ENCODE peak calls at places on chromosomes 6 and 20, in four cellular contexts. Y is Right ventricle myocardium inferior, E is renal cortical epithelial cell, M is left lung. Z is an unnamed sample.

GRCh38 chr6:168724033-168724432 is 283.0 kb downstream of the SMOC2 start:
- DNase-seq in Y (no peak), E (no peak), M (no peak), Z (no peak)

GRCh38 chr6:72636786-72637185 is 14.9 kb downstream of the KCNQ5 start:
- DNase-seq in Y (no peak), E (peak), M (no peak), Z (no peak)

GRCh38 chr6:50087231-50087954 is 37.7 kb upstream of the DEFB112 start:
- DNase-seq in Y (no peak), M (no peak), E (peak), Z (no peak)

GRCh38 chr6:157240059-157240959 is 83.0 kb downstream of the TMEM242 start:
- DNase-seq in M (no peak), E (peak), Y (no peak), Z (peak)

GRCh38 chr6:51678905-51679620 is 408.4 kb downstream of the PKHD1 start:
- DNase-seq in E (peak), M (no peak), Y (no peak), Z (no peak)

GRCh38 chr6:133240511-133241087 is 558 bp upstream of the EYA4 start:
- DNase-seq in M (peak), E (no peak), Y (peak), Z (no peak)

GRCh38 chr20:8012724-8013123 is 6.8 kb downstream of the TMX4 start:
- DNase-seq in Y (no peak), E (no peak), M (no peak), Z (no peak)

GRCh38 chr6:14072084-14072483 is 45.5 kb upstream of the CD83 start:
- DNase-seq in E (no peak), M (no peak), Y (no peak), Z (no peak)

GRCh38 chr6:41064841-41065240 is 7.3 kb downstream of the OARD1 start:
- DNase-seq in Y (no peak), M (no peak), E (peak), Z (no peak)

GRCh38 chr6:151721141-151721540 is 86.3 kb upstream of the ESR1 start:
- DNase-seq in E (no peak), M (no peak), Y (no peak), Z (no peak)

GRCh38 chr20:59007758-59008511 is 881 bp upstream of the CTSZ start:
- DNase-seq in E (peak), Y (peak), M (peak), Z (no peak)

GRCh38 chr6:32184084-32184640 is at the start of gene AGER:
- DNase-seq in M (peak), Y (no peak), E (no peak), Z (no peak)

GRCh38 chr6:157860505-157860991 is 37.5 kb downstream of the SNX9 start:
- DNase-seq in Y (no peak), E (peak), M (no peak), Z (no peak)

GRCh38 chr6:139679516-139680179 is 305.2 kb upstream of the CITED2 start:
- DNase-seq in Y (no peak), M (no peak), E (no peak), Z (no peak)

GRCh38 chr6:35244551-35244950 is 15.0 kb upstream of the ZNF76 start:
- DNase-seq in E (no peak), M (no peak), Y (no peak), Z (no peak)

GRCh38 chr6:161418458-161418945 is 144.6 kb upstream of the AGPAT4 start:
- DNase-seq in M (no peak), Y (no peak), E (peak), Z (peak)

GRCh38 chr6:7390218-7390878 is 740 bp downstream of the RIOK1 start:
- DNase-seq in E (no peak), M (no peak), Y (no peak), Z (no peak)

GRCh38 chr20:51526105-51526470 is 16.4 kb downstream of the NFATC2 start:
- DNase-seq in E (no peak), Y (no peak), M (no peak), Z (no peak)

GRCh38 chr20:9474835-9475413 is 39.5 kb upstream of the LAMP5 start:
- DNase-seq in E (peak), Y (no peak), M (no peak), Z (no peak)

GRCh38 chr20:32448306-32449056 is 90.3 kb downstream of the ASXL1 start:
- DNase-seq in M (no peak), Y (no peak), E (no peak), Z (no peak)

GRCh38 chr6:101296184-101296583 is 97.3 kb upstream of the GRIK2 start:
- DNase-seq in M (peak), E (no peak), Y (no peak), Z (no peak)

GRCh38 chr6:36599791-36600209 is 5.6 kb downstream of the SRSF3 start:
- DNase-seq in Y (no peak), M (no peak), E (peak), Z (peak)

GRCh38 chr6:166476061-166476591 is 93.4 kb upstream of the MPC1 start:
- DNase-seq in Y (no peak), E (no peak), M (no peak), Z (no peak)

GRCh38 chr20:37404461-37404881 is 58.5 kb downstream of the SRC start:
- DNase-seq in M (peak), Y (no peak), E (no peak), Z (no peak)

GRCh38 chr6:164122109-164122508 is 707.6 kb downstream of the QKI start:
- DNase-seq in E (no peak), Y (no peak), M (peak), Z (no peak)

GRCh38 chr6:94184666-94185464 is 765.5 kb upstream of the EPHA7 start:
- DNase-seq in Y (no peak), M (peak), E (no peak), Z (no peak)

GRCh38 chr20:50338479-50339195 is 148.0 kb downstream of the CEBPB start:
- DNase-seq in Y (no peak), E (peak), M (no peak), Z (no peak)

Z was measured in WERI-Rb-1.